ENCODE peak calls at places on chromosomes 4 and X, in six cellular contexts. Y, S, V, C, B and O are unnamed samples.

GRCh38 chr4:150136481-150136880 is 58.2 kb downstream of the DCLK2 start:
- DNase-seq in Y (no peak), S (no peak), V (no peak), C (no peak), B (peak; percentile 76), O (peak; percentile 53)

GRCh38 chr4:123315617-123316016 is 81.0 kb upstream of the SPRY1 start:
- DNase-seq in Y (no peak), S (peak; percentile 22), V (no peak), C (no peak), B (no peak), O (no peak)

GRCh38 chrX:150692837-150693781 is at the start of gene MTMR1:
- DNase-seq in Y (peak; percentile 49), S (peak; percentile 7), V (no peak), C (no peak), B (no peak), O (no peak)

GRCh38 chrX:17242470-17242869 is 132.5 kb upstream of the NHS start:
- DNase-seq in Y (no peak), S (peak; percentile 51), V (no peak), C (peak; percentile 43), B (peak; percentile 55), O (peak; percentile 31)

GRCh38 chr4:101022151-101023024 is 324.9 kb downstream of the PPP3CA start:
- DNase-seq in Y (no peak), S (no peak), V (no peak), C (no peak), B (peak; percentile 39), O (peak; percentile 46)

GRCh38 chrX:144494069-144494468 is 610.2 kb downstream of the UBE2NL start:
- DNase-seq in Y (no peak), S (peak; percentile 17), V (no peak), C (no peak), B (no peak), O (no peak)

GRCh38 chr4:41656572-41657301 is 91.8 kb downstream of the PHOX2B start:
- DNase-seq in Y (peak; percentile 70), S (no peak), V (no peak), C (no peak), B (no peak), O (no peak)

GRCh38 chr4:84899616-84900015 is 66.9 kb downstream of the WDFY3 start:
- DNase-seq in Y (no peak), S (no peak), V (no peak), C (no peak), B (no peak), O (no peak)

GRCh38 chr4:30264465-30264864 is 455.7 kb upstream of the PCDH7 start:
- DNase-seq in Y (no peak), S (no peak), V (no peak), C (no peak), B (no peak), O (no peak)

GRCh38 chr4:7747062-7747385 is 192.6 kb downstream of the AFAP1 start:
- DNase-seq in Y (peak; percentile 61), S (no peak), V (no peak), C (no peak), B (no peak), O (no peak)

GRCh38 chr4:133096972-133097371 is 52.1 kb upstream of the PCDH10 start:
- DNase-seq in Y (no peak), S (no peak), V (peak; percentile 28), C (no peak), B (no peak), O (no peak)

GRCh38 chr4:133102612-133103409 is 46.3 kb upstream of the PCDH10 start:
- DNase-seq in Y (no peak), S (no peak), V (no peak), C (no peak), B (no peak), O (peak; percentile 14)
- TF ChIP-seq CTCF in Y (no peak), S (no peak), V (peak; percentile 43), C (no peak), B (peak; percentile 2), O (peak; percentile 44)

GRCh38 chrX:32572644-32573043 is 638.7 kb downstream of the DMD start:
- DNase-seq in Y (no peak), S (peak; percentile 6), V (no peak), C (no peak), B (peak; percentile 60), O (no peak)

GRCh38 chrX:32571579-32571978 is 639.8 kb downstream of the DMD start:
- DNase-seq in Y (no peak), S (no peak), V (no peak), C (no peak), B (peak; percentile 13), O (no peak)

GRCh38 chrX:32582729-32583128 is 628.6 kb downstream of the DMD start:
- DNase-seq in Y (no peak), S (no peak), V (no peak), C (no peak), B (no peak), O (no peak)

GRCh38 chrX:32576885-32577284 is 634.5 kb downstream of the DMD start:
- DNase-seq in Y (no peak), S (no peak), V (no peak), C (no peak), B (no peak), O (no peak)
- TF ChIP-seq CTCF in Y (no peak), S (no peak), V (no peak), C (no peak), B (no peak), O (no peak)

DNA sequence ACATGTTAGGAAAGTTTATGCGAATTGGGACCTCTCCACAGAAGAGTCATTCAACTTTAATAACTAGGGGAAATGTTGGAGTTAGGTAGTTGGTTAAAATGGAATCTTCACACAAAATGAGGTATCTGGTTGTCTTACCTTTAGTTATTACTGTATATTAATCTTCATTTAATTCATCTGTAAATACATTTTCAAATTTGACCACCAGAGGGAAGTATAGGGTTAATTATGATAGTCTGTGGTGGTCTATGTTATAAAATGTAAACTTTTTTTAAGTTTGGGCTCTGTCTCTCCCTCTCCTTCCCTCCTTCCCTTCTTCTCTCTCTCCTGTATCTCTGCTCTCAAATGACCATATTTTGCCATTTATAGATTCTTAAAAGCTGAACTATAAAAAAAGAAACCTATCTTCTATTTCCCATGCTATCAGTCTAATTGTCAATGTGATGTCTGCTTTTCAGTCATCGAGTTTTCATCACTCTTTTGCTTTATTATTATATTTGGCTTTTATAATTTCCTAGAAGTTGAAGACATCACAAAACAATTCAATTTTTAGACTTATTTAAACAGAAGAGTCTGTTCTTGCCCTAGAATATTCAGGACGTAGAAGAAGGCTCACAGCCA is 49.8 kb downstream of the TMEM144 start:
- DNase-seq in Y (no peak), S (peak; percentile 32), V (no peak), C (peak; percentile 11), B (peak; percentile 42), O (peak; percentile 29)
- TF ChIP-seq CTCF in Y (no peak), S (peak; percentile 35), V (peak; percentile 72), C (peak; percentile 25), B (peak; percentile 54), O (peak; percentile 88)

GRCh38 chrX:149497054-149497453 is 8.1 kb downstream of the IDS start:
- DNase-seq in Y (no peak), S (no peak), V (no peak), C (no peak), B (no peak), O (no peak)

GRCh38 chrX:149491812-149492211 is 13.3 kb downstream of the IDS start:
- DNase-seq in Y (no peak), S (no peak), V (no peak), C (no peak), B (no peak), O (no peak)

GRCh38 chrX:149494844-149495565 is 10.1 kb downstream of the IDS start:
- DNase-seq in Y (no peak), S (peak; percentile 47), V (no peak), C (peak; percentile 39), B (no peak), O (no peak)

GRCh38 chrX:149495573-149496071 is 9.5 kb downstream of the IDS start:
- DNase-seq in Y (no peak), S (peak; percentile 88), V (no peak), C (peak; percentile 86), B (peak; percentile 69), O (peak; percentile 84)

DNA sequence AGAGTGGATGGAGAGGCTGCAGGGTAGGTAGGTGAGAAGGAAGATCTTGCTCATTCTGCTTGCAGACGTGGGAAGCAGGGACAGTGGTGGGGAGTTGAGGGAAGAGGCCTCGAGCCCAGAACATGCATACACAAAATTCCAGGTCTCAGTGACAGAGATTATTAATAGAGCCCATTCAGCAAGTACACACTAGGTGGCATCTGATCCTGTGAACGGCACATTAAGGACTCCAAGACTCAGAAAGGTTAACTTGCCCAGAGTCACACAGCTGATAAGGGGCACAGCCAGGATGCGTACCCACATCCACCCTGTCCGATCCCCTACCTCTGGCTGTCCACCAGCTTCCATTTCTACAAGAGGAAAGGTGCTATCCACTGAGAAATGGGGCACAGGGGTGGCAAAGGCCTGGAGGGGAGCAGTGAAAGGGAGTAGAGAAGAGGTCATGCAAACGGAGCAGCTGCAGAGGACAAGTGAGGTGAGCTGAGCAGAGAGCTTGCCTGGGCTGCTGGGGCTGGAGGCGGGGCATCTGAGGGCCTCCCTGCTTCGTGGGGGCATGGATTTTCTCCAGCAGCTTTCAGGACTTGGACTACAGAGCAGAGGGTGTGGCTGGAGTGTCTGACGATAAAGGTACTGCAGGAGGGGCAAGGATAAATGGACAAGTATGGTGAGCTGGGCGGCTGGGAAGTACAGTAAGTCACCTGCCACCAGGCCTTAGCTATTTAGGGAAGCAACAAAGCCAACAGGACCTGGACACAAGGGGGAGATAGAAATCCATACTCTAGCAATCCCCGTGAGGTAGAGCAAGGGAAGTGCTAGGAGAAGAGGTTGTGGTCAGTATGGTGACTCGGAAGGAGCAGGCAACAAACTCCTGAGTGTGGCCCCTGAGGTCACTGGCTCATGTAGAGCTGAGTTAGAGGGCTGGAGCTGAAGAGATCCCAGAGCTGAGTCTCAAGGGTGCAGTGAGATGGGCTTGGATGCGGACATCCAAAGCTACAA is 11.2 kb downstream of the IDS start:
- DNase-seq in Y (peak; percentile 60), S (no peak), V (no peak), C (no peak), B (no peak), O (no peak)
- TF ChIP-seq CTCF in Y (no peak), S (peak; percentile 9), V (peak; percentile 23), C (no peak), B (peak; percentile 6), O (no peak)

GRCh38 chrX:107537815-107538214 is 88.4 kb downstream of the FRMPD3 start:
- DNase-seq in Y (no peak), S (peak; percentile 69), V (peak; percentile 76), C (peak; percentile 27), B (peak; percentile 50), O (peak; percentile 26)
- TF ChIP-seq CTCF in Y (peak; percentile 23), S (peak; percentile 63), V (peak; percentile 68), C (peak; percentile 61), B (peak; percentile 59), O (peak; percentile 76)

DNA sequence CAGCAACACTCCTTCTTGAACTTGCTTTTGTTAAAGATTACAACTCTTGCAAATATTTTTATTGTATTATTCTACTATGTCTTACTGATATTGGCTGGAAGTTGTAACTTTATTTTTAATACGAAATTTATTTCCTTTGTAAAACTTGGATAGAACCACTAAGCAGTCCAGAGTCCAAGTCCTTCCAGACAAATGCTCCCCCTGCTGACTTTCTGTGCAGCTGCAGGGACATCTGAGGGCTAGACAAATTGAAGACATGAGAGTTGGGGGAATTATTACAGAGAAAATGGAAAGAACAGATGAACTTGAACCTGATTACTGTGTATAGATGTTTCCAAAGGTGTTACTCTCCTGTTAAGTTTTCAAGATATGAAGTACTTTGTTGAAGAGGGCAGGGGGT is 238.8 kb downstream of the GRIA3 start:
- DNase-seq in Y (no peak), S (peak; percentile 32), V (no peak), C (peak; percentile 27), B (peak; percentile 13), O (peak; percentile 30)
- TF ChIP-seq CTCF in Y (peak; percentile 48), S (peak; percentile 76), V (peak; percentile 69), C (peak; percentile 57), B (peak; percentile 48), O (peak; percentile 73)

GRCh38 chr4:14018191-14018853 is 390.8 kb upstream of the BOD1L1 start:
- DNase-seq in Y (no peak), S (no peak), V (no peak), C (no peak), B (no peak), O (no peak)
- TF ChIP-seq CTCF in Y (no peak), S (no peak), V (no peak), C (no peak), B (no peak), O (no peak)